ENCODE peak calls at places on chromosomes 7 and 10, in seven cellular contexts. G is esophagus squamous epithelium; O is stimulated activated CD8-positive, alpha-beta memory T cell treated with anti-CD3 and anti-CD28 coated beads, Interleukin-2, amount 100 ng/mL, for 1 hour; K is BE2C; I is CD8-positive, alpha-beta memory T cell; F is mesendoderm; Q is nephron progenitor cell. T is an unnamed sample.

GRCh38 chr7:787332-788240 is 44.7 kb upstream of the SUN1 start:
- DNase-seq in F (no peak), I (no peak), K (no peak), G (no peak), Q (no peak), O (no peak), T (no peak)

GRCh38 chr10:72170263-72170662 is 45.5 kb upstream of the ANAPC16 start:
- DNase-seq in Q (no peak), O (no peak), I (no peak), K (no peak), G (no peak), F (peak; percentile 27), T (no peak)

GRCh38 chr7:37097983-37098382 is 350.7 kb downstream of the ELMO1 start:
- DNase-seq in K (no peak), F (no peak), O (no peak), G (no peak), I (no peak), Q (no peak), T (no peak)

GRCh38 chr7:42359946-42360345 is 122.9 kb upstream of the GLI3 start:
- DNase-seq in Q (no peak), O (no peak), K (no peak), G (no peak), F (no peak), I (no peak), T (no peak)

GRCh38 chr7:1345796-1346532 is 113.3 kb downstream of the UNCX start:
- DNase-seq in Q (peak; percentile 50), F (no peak), G (no peak), K (peak; percentile 2), O (no peak), I (no peak), T (no peak)

GRCh38 chr7:69246758-69247157 is 351.5 kb upstream of the AUTS2 start:
- DNase-seq in F (no peak), G (no peak), I (no peak), K (no peak), O (no peak), Q (no peak), T (no peak)

GRCh38 chr7:15648461-15648961 is 38.0 kb downstream of the MEOX2 start:
- DNase-seq in O (no peak), I (no peak), Q (no peak), F (no peak), K (no peak), G (no peak), T (no peak)

GRCh38 chr10:103416436-103417147 is 20.2 kb downstream of the PDCD11 start:
- DNase-seq in G (peak; percentile 19), Q (peak; percentile 51), K (peak; percentile 65), O (peak; percentile 39), I (peak; percentile 45), F (peak; percentile 47), T (peak; percentile 55)

GRCh38 chr10:73110345-73110849 is at the start of gene NUDT13:
- DNase-seq in O (no peak), K (peak; percentile 67), I (peak; percentile 56), G (no peak), Q (peak; percentile 35), F (peak; percentile 90), T (peak; percentile 80)

GRCh38 chr10:88049204-88049603 is 185.8 kb downstream of the PTEN start:
- DNase-seq in F (no peak), Q (no peak), K (no peak), G (no peak), I (no peak), O (no peak), T (no peak)

GRCh38 chr10:63700935-63701263 is 179.7 kb downstream of the REEP3 start:
- DNase-seq in Q (no peak), G (no peak), F (no peak), O (no peak), K (no peak), I (no peak), T (no peak)

GRCh38 chr10:53090725-53091124 is 318.1 kb upstream of the MBL2 start:
- DNase-seq in G (no peak), O (no peak), F (no peak), K (no peak), Q (no peak), I (no peak), T (no peak)

GRCh38 chr7:66920256-66920655 is 769 bp upstream of the TMEM248 start:
- DNase-seq in O (no peak), K (no peak), F (no peak), G (no peak), I (no peak), Q (no peak), T (no peak)

GRCh38 chr10:624605-625334 is 64.7 kb downstream of the DIP2C start:
- DNase-seq in K (peak; percentile 61), Q (peak; percentile 45), F (peak; percentile 93), G (no peak), O (no peak), I (no peak), T (no peak)

GRCh38 chr10:67609996-67610793 is 85.8 kb downstream of the CTNNA3 start:
- DNase-seq in Q (no peak), G (no peak), I (no peak), O (no peak), K (no peak), F (peak; percentile 46), T (no peak)

GRCh38 chr7:107996072-107996824 is 6.7 kb downstream of the LAMB1 start:
- DNase-seq in I (no peak), G (no peak), K (no peak), Q (no peak), F (no peak), O (no peak), T (no peak)

GRCh38 chr7:107103369-107103768 is 58.9 kb downstream of the PRKAR2B start:
- DNase-seq in O (no peak), F (peak; percentile 83), I (peak; percentile 6), K (peak; percentile 81), Q (no peak), G (no peak), T (no peak)

GRCh38 chr7:4177001-4177400 is 505.1 kb upstream of the FOXK1 start:
- DNase-seq in F (no peak), O (no peak), I (no peak), K (no peak), G (no peak), Q (no peak), T (no peak)

GRCh38 chr7:116298576-116298975 is 88.2 kb downstream of the TES start:
- DNase-seq in G (no peak), I (no peak), F (no peak), O (no peak), Q (no peak), K (no peak), T (no peak)

GRCh38 chr7:65951837-65952578 is 30.0 kb downstream of the GUSB start:
- DNase-seq in F (no peak), K (no peak), I (no peak), O (no peak), Q (no peak), G (no peak), T (peak; percentile 69)

GRCh38 chr7:137169282-137169698 is 174.2 kb downstream of the PTN start:
- DNase-seq in K (peak; percentile 85), I (no peak), O (no peak), G (no peak), F (peak; percentile 94), Q (peak; percentile 60), T (peak; percentile 73)

GRCh38 chr7:76326646-76327233 is 24.3 kb downstream of the HSPB1 start:
- DNase-seq in K (no peak), I (no peak), F (no peak), Q (no peak), G (no peak), O (no peak), T (no peak)

GRCh38 chr10:97861924-97862323 is 12.3 kb downstream of the GOLGA7B start:
- DNase-seq in G (no peak), O (no peak), K (no peak), Q (no peak), F (peak; percentile 80), I (no peak), T (no peak)

GRCh38 chr10:71233491-71233892 is 21.1 kb downstream of the UNC5B start:
- DNase-seq in Q (no peak), O (no peak), F (peak; percentile 54), G (no peak), I (no peak), K (peak; percentile 82), T (no peak)

GRCh38 chr7:23072916-23073315 is 32.7 kb upstream of the KLHL7 start:
- DNase-seq in Q (peak; percentile 12), G (no peak), K (no peak), I (no peak), F (peak; percentile 60), O (no peak), T (no peak)